ENCODE peak calls at places on chromosomes 16 and 17, in eight cellular contexts. One of them, this sample, is unnamed.
A peak's percentile ranks its signal among the peaks of the same experiment; 100 is the strongest.

GRCh38 chr16:49701867-49702494 is 153.9 kb downstream of the ZNF423 start:
- DNase-seq in coronary artery: peak; percentile 80
- DNase-seq in cardiac muscle cell: peak; percentile 94
- DNase-seq in NB4: no peak
- DNase-seq in cardiac fibroblast: no peak
- DNase-seq in left ventricle myocardium inferior: peak; percentile 76
- DNase-seq in mucosa of descending colon: peak; percentile 64
- DNase-seq in HCT116: no peak
- DNase-seq in this sample: peak; percentile 72

GRCh38 chr16:81553814-81554675 is 109.4 kb downstream of the CMIP start:
- DNase-seq in coronary artery: no peak
- DNase-seq in cardiac muscle cell: no peak
- DNase-seq in NB4: no peak
- DNase-seq in cardiac fibroblast: no peak
- DNase-seq in left ventricle myocardium inferior: no peak
- DNase-seq in mucosa of descending colon: no peak
- DNase-seq in HCT116: no peak
- DNase-seq in this sample: no peak

GRCh38 chr16:78894872-78895271 is 705.7 kb downstream of the MAF start:
- DNase-seq in coronary artery: no peak
- DNase-seq in cardiac muscle cell: no peak
- DNase-seq in NB4: no peak
- DNase-seq in cardiac fibroblast: no peak
- DNase-seq in left ventricle myocardium inferior: no peak
- DNase-seq in mucosa of descending colon: no peak
- DNase-seq in HCT116: no peak
- DNase-seq in this sample: no peak

GRCh38 chr17:49882434-49882833 is 34.6 kb upstream of the TAC4 start:
- DNase-seq in coronary artery: no peak
- DNase-seq in cardiac muscle cell: no peak
- DNase-seq in NB4: no peak
- DNase-seq in cardiac fibroblast: no peak
- DNase-seq in left ventricle myocardium inferior: no peak
- DNase-seq in mucosa of descending colon: no peak
- DNase-seq in HCT116: no peak
- DNase-seq in this sample: no peak

GRCh38 chr17:81543339-81543675 is 8.8 kb downstream of the FAAP100 start:
- DNase-seq in coronary artery: no peak
- DNase-seq in cardiac muscle cell: no peak
- DNase-seq in NB4: no peak
- DNase-seq in cardiac fibroblast: no peak
- DNase-seq in left ventricle myocardium inferior: peak; percentile 42
- DNase-seq in mucosa of descending colon: no peak
- DNase-seq in HCT116: no peak
- DNase-seq in this sample: no peak

GRCh38 chr17:76274559-76274956 is 9.4 kb downstream of the UBALD2 start:
- DNase-seq in coronary artery: no peak
- DNase-seq in cardiac muscle cell: no peak
- DNase-seq in NB4: no peak
- DNase-seq in cardiac fibroblast: no peak
- DNase-seq in left ventricle myocardium inferior: no peak
- DNase-seq in mucosa of descending colon: no peak
- DNase-seq in HCT116: no peak
- DNase-seq in this sample: no peak

GRCh38 chr17:2337811-2338657 is 733 bp downstream of the SGSM2 start:
- DNase-seq in coronary artery: peak; percentile 78
- DNase-seq in cardiac muscle cell: peak; percentile 82
- DNase-seq in NB4: peak; percentile 68
- DNase-seq in cardiac fibroblast: peak; percentile 34
- DNase-seq in left ventricle myocardium inferior: peak; percentile 67
- DNase-seq in mucosa of descending colon: peak; percentile 77
- DNase-seq in HCT116: no peak
- DNase-seq in this sample: peak; percentile 59

GRCh38 chr17:67628580-67629013 is 89.1 kb upstream of the NOL11 start:
- DNase-seq in coronary artery: no peak
- DNase-seq in cardiac muscle cell: no peak
- DNase-seq in NB4: peak; percentile 47
- DNase-seq in cardiac fibroblast: no peak
- DNase-seq in left ventricle myocardium inferior: peak; percentile 26
- DNase-seq in mucosa of descending colon: no peak
- DNase-seq in HCT116: no peak
- DNase-seq in this sample: peak; percentile 16

GRCh38 chr17:77869041-77869595 is 89.4 kb upstream of the TNRC6C start:
- DNase-seq in coronary artery: no peak
- DNase-seq in cardiac muscle cell: no peak
- DNase-seq in NB4: peak; percentile 24
- DNase-seq in cardiac fibroblast: no peak
- DNase-seq in left ventricle myocardium inferior: no peak
- DNase-seq in mucosa of descending colon: peak; percentile 33
- DNase-seq in HCT116: no peak
- DNase-seq in this sample: no peak

GRCh38 chr17:20263595-20263994 is 203.7 kb downstream of the LGALS9B start:
- DNase-seq in coronary artery: no peak
- DNase-seq in cardiac muscle cell: no peak
- DNase-seq in NB4: no peak
- DNase-seq in cardiac fibroblast: peak; percentile 79
- DNase-seq in left ventricle myocardium inferior: no peak
- DNase-seq in mucosa of descending colon: no peak
- DNase-seq in HCT116: peak; percentile 1
- DNase-seq in this sample: peak; percentile 56

GRCh38 chr17:28010406-28010805 is 32.1 kb upstream of the NLK start:
- DNase-seq in coronary artery: no peak
- DNase-seq in cardiac muscle cell: no peak
- DNase-seq in NB4: no peak
- DNase-seq in cardiac fibroblast: no peak
- DNase-seq in left ventricle myocardium inferior: no peak
- DNase-seq in mucosa of descending colon: no peak
- DNase-seq in HCT116: no peak
- DNase-seq in this sample: no peak

GRCh38 chr16:72829846-72830620 is 217.9 kb downstream of the ZFHX3 start:
- DNase-seq in coronary artery: no peak
- DNase-seq in cardiac muscle cell: no peak
- DNase-seq in NB4: peak; percentile 52
- DNase-seq in cardiac fibroblast: peak; percentile 33
- DNase-seq in left ventricle myocardium inferior: no peak
- DNase-seq in mucosa of descending colon: no peak
- DNase-seq in HCT116: no peak
- DNase-seq in this sample: peak; percentile 29

GRCh38 chr16:63361032-63361624 is 1324.9 kb upstream of the CDH8 start:
- DNase-seq in coronary artery: no peak
- DNase-seq in cardiac muscle cell: peak; percentile 62
- DNase-seq in NB4: peak; percentile 60
- DNase-seq in cardiac fibroblast: peak; percentile 76
- DNase-seq in left ventricle myocardium inferior: no peak
- DNase-seq in mucosa of descending colon: no peak
- DNase-seq in HCT116: peak; percentile 15
- DNase-seq in this sample: peak; percentile 67

GRCh38 chr16:30407794-30408534 is 558 bp downstream of the ZNF771 start:
- DNase-seq in coronary artery: no peak
- DNase-seq in cardiac muscle cell: no peak
- DNase-seq in NB4: peak; percentile 39
- DNase-seq in cardiac fibroblast: no peak
- DNase-seq in left ventricle myocardium inferior: no peak
- DNase-seq in mucosa of descending colon: no peak
- DNase-seq in HCT116: no peak
- DNase-seq in this sample: no peak

GRCh38 chr17:46199379-46199778 is 6.2 kb upstream of the KANSL1 start:
- DNase-seq in coronary artery: no peak
- DNase-seq in cardiac muscle cell: no peak
- DNase-seq in NB4: no peak
- DNase-seq in cardiac fibroblast: peak; percentile 32
- DNase-seq in left ventricle myocardium inferior: no peak
- DNase-seq in mucosa of descending colon: no peak
- DNase-seq in HCT116: no peak
- DNase-seq in this sample: no peak

GRCh38 chr17:17663160-17664072 is 17.8 kb upstream of the RAI1 start:
- DNase-seq in coronary artery: no peak
- DNase-seq in cardiac muscle cell: peak; percentile 84
- DNase-seq in NB4: peak; percentile 90
- DNase-seq in cardiac fibroblast: peak; percentile 95
- DNase-seq in left ventricle myocardium inferior: peak; percentile 29
- DNase-seq in mucosa of descending colon: peak; percentile 79
- DNase-seq in HCT116: peak; percentile 84
- DNase-seq in this sample: peak; percentile 95

GRCh38 chr17:82309656-82310570 is 7.5 kb downstream of the CD7 start:
- DNase-seq in coronary artery: no peak
- DNase-seq in cardiac muscle cell: no peak
- DNase-seq in NB4: no peak
- DNase-seq in cardiac fibroblast: no peak
- DNase-seq in left ventricle myocardium inferior: no peak
- DNase-seq in mucosa of descending colon: no peak
- DNase-seq in HCT116: no peak
- DNase-seq in this sample: no peak

GRCh38 chr17:82012482-82013295 is 10.0 kb downstream of the CENPX start:
- DNase-seq in coronary artery: no peak
- DNase-seq in cardiac muscle cell: peak; percentile 47
- DNase-seq in NB4: no peak
- DNase-seq in cardiac fibroblast: no peak
- DNase-seq in left ventricle myocardium inferior: no peak
- DNase-seq in mucosa of descending colon: no peak
- DNase-seq in HCT116: no peak
- DNase-seq in this sample: no peak

GRCh38 chr16:84059946-84060901 is 17.6 kb upstream of the SLC38A8 start:
- DNase-seq in coronary artery: peak; percentile 58
- DNase-seq in cardiac muscle cell: no peak
- DNase-seq in NB4: no peak
- DNase-seq in cardiac fibroblast: no peak
- DNase-seq in left ventricle myocardium inferior: no peak
- DNase-seq in mucosa of descending colon: no peak
- DNase-seq in HCT116: no peak
- DNase-seq in this sample: no peak

GRCh38 chr16:11135167-11135973 is 120.6 kb downstream of the SOCS1 start:
- DNase-seq in coronary artery: no peak
- DNase-seq in cardiac muscle cell: no peak
- DNase-seq in NB4: peak; percentile 69
- DNase-seq in cardiac fibroblast: peak; percentile 52
- DNase-seq in left ventricle myocardium inferior: no peak
- DNase-seq in mucosa of descending colon: no peak
- DNase-seq in HCT116: no peak
- DNase-seq in this sample: no peak

GRCh38 chr17:82287849-82288601 is 14.5 kb upstream of the CSNK1D start:
- DNase-seq in coronary artery: no peak
- DNase-seq in cardiac muscle cell: no peak
- DNase-seq in NB4: peak; percentile 44
- DNase-seq in cardiac fibroblast: peak; percentile 99
- DNase-seq in left ventricle myocardium inferior: peak; percentile 83
- DNase-seq in mucosa of descending colon: peak; percentile 92
- DNase-seq in HCT116: peak; percentile 91
- DNase-seq in this sample: peak; percentile 80

GRCh38 chr16:81905277-81905676 is 106.0 kb downstream of the SDR42E1 start:
- DNase-seq in coronary artery: no peak
- DNase-seq in cardiac muscle cell: no peak
- DNase-seq in NB4: no peak
- DNase-seq in cardiac fibroblast: no peak
- DNase-seq in left ventricle myocardium inferior: no peak
- DNase-seq in mucosa of descending colon: no peak
- DNase-seq in HCT116: no peak
- DNase-seq in this sample: no peak

GRCh38 chr16:87918866-87919680 is 17.3 kb downstream of the CA5A start:
- DNase-seq in coronary artery: no peak
- DNase-seq in cardiac muscle cell: no peak
- DNase-seq in NB4: no peak
- DNase-seq in cardiac fibroblast: peak; percentile 12
- DNase-seq in left ventricle myocardium inferior: peak; percentile 63
- DNase-seq in mucosa of descending colon: no peak
- DNase-seq in HCT116: no peak
- DNase-seq in this sample: no peak

GRCh38 chr16:2036200-2036966 is 9.7 kb downstream of the NHERF2 start:
- DNase-seq in coronary artery: no peak
- DNase-seq in cardiac muscle cell: no peak
- DNase-seq in NB4: no peak
- DNase-seq in cardiac fibroblast: no peak
- DNase-seq in left ventricle myocardium inferior: no peak
- DNase-seq in mucosa of descending colon: no peak
- DNase-seq in HCT116: no peak
- DNase-seq in this sample: no peak
- H3K4me3 ChIP-seq in coronary artery: peak overlapping the region; percentile 62
- H3K4me3 ChIP-seq in cardiac muscle cell: no peak overlapping the region
- H3K4me3 ChIP-seq in NB4: no peak overlapping the region
- H3K4me3 ChIP-seq in cardiac fibroblast: peak overlapping the region; percentile 21
- H3K4me3 ChIP-seq in left ventricle myocardium inferior: peak overlapping the region; percentile 72
- H3K4me3 ChIP-seq in mucosa of descending colon: no peak overlapping the region
- H3K4me3 ChIP-seq in HCT116: no peak overlapping the region
- H3K4me3 ChIP-seq in this sample: no peak overlapping the region

DNA sequence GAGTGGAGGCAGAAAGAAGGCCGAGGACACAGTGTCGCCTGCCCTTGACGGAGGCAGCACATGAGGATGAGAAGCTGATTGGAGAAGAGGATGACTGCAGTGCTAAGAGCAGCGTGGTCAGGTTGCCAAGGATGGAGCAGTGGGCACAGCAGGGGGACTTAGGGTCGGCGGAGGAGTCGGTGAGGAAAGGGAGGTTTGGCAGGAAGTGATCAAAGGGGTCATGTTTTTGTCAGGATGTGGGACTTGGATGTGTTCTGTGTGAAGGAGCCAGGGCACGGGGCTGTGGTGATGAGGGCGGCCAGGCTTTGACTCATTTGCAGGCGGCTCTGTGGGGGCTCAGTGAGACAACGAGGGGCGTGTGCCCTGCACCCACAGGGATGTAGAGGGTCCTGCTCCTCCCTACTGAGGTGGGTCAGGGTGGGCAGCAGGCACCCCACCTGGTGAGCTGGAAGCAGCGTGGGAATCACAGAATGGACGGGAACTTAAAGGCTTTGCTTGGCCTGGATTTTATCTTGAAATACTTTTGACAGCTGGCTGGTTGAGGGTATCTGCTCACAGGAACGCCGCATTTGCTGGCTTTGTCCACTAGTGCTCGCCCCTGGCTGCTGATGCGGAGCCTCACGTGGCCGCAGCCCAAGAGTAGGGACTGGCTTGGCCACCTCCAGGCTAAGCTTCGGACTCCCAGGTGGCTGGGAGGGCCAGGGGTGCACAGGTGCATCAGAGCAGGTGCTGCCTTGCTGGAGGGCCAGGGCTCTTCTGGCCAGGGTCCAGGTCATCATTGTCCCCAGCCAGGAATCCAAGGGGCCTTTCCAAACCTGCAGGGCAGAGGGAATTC is 6.0 kb downstream of the MPG start:
- DNase-seq in coronary artery: no peak
- DNase-seq in cardiac muscle cell: no peak
- DNase-seq in NB4: peak; percentile 80
- DNase-seq in cardiac fibroblast: peak; percentile 54
- DNase-seq in left ventricle myocardium inferior: no peak
- DNase-seq in mucosa of descending colon: no peak
- DNase-seq in HCT116: no peak
- DNase-seq in this sample: peak; percentile 61
- TF ChIP-seq CTCF in coronary artery: no peak
- TF ChIP-seq CTCF in cardiac muscle cell: peak; percentile 5
- TF ChIP-seq CTCF in NB4: no peak
- TF ChIP-seq CTCF in cardiac fibroblast: peak; percentile 3
- TF ChIP-seq CTCF in left ventricle myocardium inferior: no peak
- TF ChIP-seq CTCF in mucosa of descending colon: no peak
- TF ChIP-seq CTCF in HCT116: no peak
- TF ChIP-seq CTCF in this sample: no peak

GRCh38 chr17:59381716-59382570 is 50.5 kb downstream of the YPEL2 start:
- DNase-seq in coronary artery: peak; percentile 88
- DNase-seq in cardiac muscle cell: no peak
- DNase-seq in NB4: no peak
- DNase-seq in cardiac fibroblast: no peak
- DNase-seq in left ventricle myocardium inferior: peak; percentile 59
- DNase-seq in mucosa of descending colon: peak; percentile 83
- DNase-seq in HCT116: no peak
- DNase-seq in this sample: no peak
- H3K4me3 ChIP-seq in coronary artery: peak overlapping the region; percentile 1
- H3K4me3 ChIP-seq in cardiac muscle cell: no peak overlapping the region
- H3K4me3 ChIP-seq in NB4: no peak overlapping the region
- H3K4me3 ChIP-seq in cardiac fibroblast: no peak overlapping the region
- H3K4me3 ChIP-seq in left ventricle myocardium inferior: no peak overlapping the region
- H3K4me3 ChIP-seq in mucosa of descending colon: no peak overlapping the region
- H3K4me3 ChIP-seq in HCT116: no peak overlapping the region
- H3K4me3 ChIP-seq in this sample: no peak overlapping the region

GRCh38 chr17:226108-226772 is 44.8 kb upstream of the DOC2B start:
- DNase-seq in coronary artery: no peak
- DNase-seq in cardiac muscle cell: no peak
- DNase-seq in NB4: no peak
- DNase-seq in cardiac fibroblast: no peak
- DNase-seq in left ventricle myocardium inferior: peak; percentile 5
- DNase-seq in mucosa of descending colon: peak; percentile 7
- DNase-seq in HCT116: no peak
- DNase-seq in this sample: no peak
- TF ChIP-seq CTCF in coronary artery: no peak
- TF ChIP-seq CTCF in cardiac muscle cell: no peak
- TF ChIP-seq CTCF in NB4: no peak
- TF ChIP-seq CTCF in cardiac fibroblast: no peak
- TF ChIP-seq CTCF in left ventricle myocardium inferior: no peak
- TF ChIP-seq CTCF in mucosa of descending colon: no peak
- TF ChIP-seq CTCF in HCT116: no peak
- TF ChIP-seq CTCF in this sample: no peak